ENCODE peak calls at places on chromosomes 7 and 10, in four cellular contexts. One of them, this sample, is unnamed.
A peak's percentile ranks its signal among the peaks of the same experiment; 100 is the strongest.

GRCh38 chr10:34854147-34854601 is 39.1 kb upstream of the PARD3 start:
- DNase-seq in stomach: no peak
- DNase-seq in B cell: no peak
- DNase-seq in foreskin keratinocyte: no peak
- DNase-seq in this sample: peak; percentile 60

GRCh38 chr7:151860771-151861170 is 16.1 kb downstream of the PRKAG2 start:
- DNase-seq in stomach: no peak
- DNase-seq in B cell: no peak
- DNase-seq in foreskin keratinocyte: no peak
- DNase-seq in this sample: no peak

GRCh38 chr7:57178768-57179139 is 46.5 kb upstream of the ZNF479 start:
- DNase-seq in stomach: no peak
- DNase-seq in B cell: no peak
- DNase-seq in foreskin keratinocyte: no peak
- DNase-seq in this sample: no peak

GRCh38 chr7:133572087-133572486 is 319.2 kb downstream of the EXOC4 start:
- DNase-seq in stomach: no peak
- DNase-seq in B cell: no peak
- DNase-seq in foreskin keratinocyte: peak; percentile 29
- DNase-seq in this sample: no peak

GRCh38 chr10:35803046-35803445 is 160.9 kb upstream of the FZD8 start:
- DNase-seq in stomach: no peak
- DNase-seq in B cell: no peak
- DNase-seq in foreskin keratinocyte: no peak
- DNase-seq in this sample: no peak

GRCh38 chr7:24955313-24955712 is 24.7 kb downstream of the OSBPL3 start:
- DNase-seq in stomach: no peak
- DNase-seq in B cell: no peak
- DNase-seq in foreskin keratinocyte: no peak
- DNase-seq in this sample: no peak

GRCh38 chr7:95596183-95597135 is at the start of gene PDK4:
- DNase-seq in stomach: peak; percentile 98
- DNase-seq in B cell: peak; percentile 58
- DNase-seq in foreskin keratinocyte: no peak
- DNase-seq in this sample: peak; percentile 11

GRCh38 chr10:108393111-108393510 is 1228.6 kb upstream of the SORCS1 start:
- DNase-seq in stomach: peak; percentile 74
- DNase-seq in B cell: no peak
- DNase-seq in foreskin keratinocyte: peak; percentile 8
- DNase-seq in this sample: peak; percentile 15

GRCh38 chr7:77266162-77266807 is 66.7 kb upstream of the FGL2 start:
- DNase-seq in stomach: no peak
- DNase-seq in B cell: no peak
- DNase-seq in foreskin keratinocyte: no peak
- DNase-seq in this sample: no peak

GRCh38 chr7:14687777-14688176 is 214.8 kb downstream of the DGKB start:
- DNase-seq in stomach: no peak
- DNase-seq in B cell: no peak
- DNase-seq in foreskin keratinocyte: no peak
- DNase-seq in this sample: no peak

GRCh38 chr7:99109108-99110051 is 34.5 kb downstream of the SMURF1 start:
- DNase-seq in stomach: no peak
- DNase-seq in B cell: peak; percentile 18
- DNase-seq in foreskin keratinocyte: no peak
- DNase-seq in this sample: peak; percentile 31

GRCh38 chr7:45244996-45245395 is 87.4 kb downstream of the RAMP3 start:
- DNase-seq in stomach: no peak
- DNase-seq in B cell: no peak
- DNase-seq in foreskin keratinocyte: no peak
- DNase-seq in this sample: no peak

GRCh38 chr10:22321156-22321711 is 335 bp downstream of the BMI1 start:
- DNase-seq in stomach: peak; percentile 57
- DNase-seq in B cell: peak; percentile 80
- DNase-seq in foreskin keratinocyte: peak; percentile 41
- DNase-seq in this sample: peak; percentile 63

GRCh38 chr10:97000487-97001182 is 168.5 kb downstream of the LCOR start:
- DNase-seq in stomach: no peak
- DNase-seq in B cell: no peak
- DNase-seq in foreskin keratinocyte: no peak
- DNase-seq in this sample: no peak

DNA sequence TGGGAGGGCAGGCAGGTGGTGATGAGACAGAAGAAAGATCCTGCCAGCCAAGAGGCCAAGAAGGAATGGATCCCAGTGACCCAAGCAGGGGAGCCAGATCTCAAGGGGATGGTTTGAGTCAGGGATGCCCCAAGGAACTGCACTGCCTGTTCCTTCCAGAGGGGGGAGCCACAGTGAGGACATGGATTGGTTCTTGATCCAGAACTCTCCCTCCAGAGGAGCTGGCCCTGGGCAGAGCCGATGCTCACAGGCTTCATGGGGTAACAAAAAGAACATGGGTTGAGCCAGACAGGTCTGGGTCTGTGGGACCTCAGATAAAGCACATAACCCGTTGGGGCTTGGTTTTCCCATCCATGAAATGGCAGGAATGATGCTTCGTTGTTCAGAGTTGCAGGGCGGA is 4.6 kb upstream of the DENND2A start:
- DNase-seq in stomach: no peak
- DNase-seq in B cell: no peak
- DNase-seq in foreskin keratinocyte: no peak
- DNase-seq in this sample: no peak
- TF ChIP-seq CTCF in stomach: no peak
- TF ChIP-seq CTCF in B cell: peak; percentile 34
- TF ChIP-seq CTCF in foreskin keratinocyte: peak; percentile 46
- TF ChIP-seq CTCF in this sample: peak; percentile 69

DNA sequence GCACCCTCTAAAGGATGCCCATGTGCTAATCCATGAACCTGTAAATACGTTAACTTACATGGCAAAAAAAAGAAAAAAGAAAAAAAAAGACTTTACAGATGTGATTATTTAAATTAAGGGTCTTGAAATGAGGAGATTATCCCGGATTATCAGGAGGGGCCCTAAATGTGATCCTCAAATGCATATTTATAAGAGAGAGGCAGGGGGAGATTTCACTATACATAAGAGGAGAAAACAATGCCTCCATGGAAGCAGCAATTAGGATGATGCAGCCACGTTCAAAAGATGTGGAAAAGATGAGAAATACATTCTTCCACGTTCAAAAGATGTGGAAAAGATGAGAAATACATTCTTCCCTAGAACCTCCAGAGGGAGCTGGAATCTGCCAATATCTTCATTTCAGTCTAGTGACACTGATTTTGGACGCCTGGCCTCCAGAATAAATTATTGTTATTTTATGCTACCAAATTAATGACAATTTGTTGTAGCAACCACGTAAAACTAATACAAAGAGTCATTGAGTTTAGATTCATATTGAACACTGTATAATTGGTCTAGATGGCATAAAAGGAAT is 328.4 kb upstream of the GNAI1 start:
- DNase-seq in stomach: no peak
- DNase-seq in B cell: no peak
- DNase-seq in foreskin keratinocyte: no peak
- DNase-seq in this sample: peak; percentile 32
- TF ChIP-seq CTCF in stomach: no peak
- TF ChIP-seq CTCF in B cell: no peak
- TF ChIP-seq CTCF in foreskin keratinocyte: peak; percentile 57
- TF ChIP-seq CTCF in this sample: peak; percentile 80

DNA sequence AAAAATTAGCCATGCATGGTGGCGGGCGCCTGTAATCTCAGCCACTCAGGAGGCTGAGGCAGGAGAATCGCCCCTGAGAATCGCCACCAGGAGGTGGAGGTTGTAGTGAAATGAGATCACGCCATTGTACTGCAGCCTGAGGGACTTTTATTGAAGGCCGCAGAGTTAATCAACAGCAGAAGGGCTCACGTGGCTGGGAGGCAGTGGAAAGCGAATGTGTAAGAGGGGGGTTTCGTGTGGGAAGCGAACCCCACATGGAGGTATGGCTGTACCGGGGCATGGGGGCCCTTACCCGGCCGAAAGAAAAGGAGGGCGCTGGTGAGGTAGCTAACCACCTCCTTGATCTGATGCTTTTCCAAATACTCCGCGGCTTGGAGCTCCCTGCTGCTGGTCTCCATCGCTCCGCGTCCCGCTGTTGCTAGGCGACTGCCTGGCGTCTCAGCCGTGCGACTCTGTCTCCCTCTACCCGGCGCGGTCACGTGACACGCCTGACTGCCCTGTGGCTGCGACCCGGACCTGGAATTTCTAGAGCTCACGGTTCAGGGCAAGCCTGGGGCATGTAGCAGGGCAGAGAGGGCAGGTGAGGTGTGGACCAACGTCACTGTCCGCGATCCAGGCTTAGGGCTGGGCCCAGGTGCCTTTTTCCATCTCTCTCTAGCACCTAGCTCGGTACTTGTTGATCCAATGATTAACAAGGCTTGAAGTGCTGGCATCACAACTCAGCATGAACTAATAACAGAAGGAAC is at the start of gene EFCAB10:
- DNase-seq in stomach: peak; percentile 70
- DNase-seq in B cell: peak; percentile 47
- DNase-seq in foreskin keratinocyte: peak; percentile 38
- DNase-seq in this sample: peak; percentile 54
- TF ChIP-seq CTCF in stomach: no peak
- TF ChIP-seq CTCF in B cell: no peak
- TF ChIP-seq CTCF in foreskin keratinocyte: no peak
- TF ChIP-seq CTCF in this sample: no peak

DNA sequence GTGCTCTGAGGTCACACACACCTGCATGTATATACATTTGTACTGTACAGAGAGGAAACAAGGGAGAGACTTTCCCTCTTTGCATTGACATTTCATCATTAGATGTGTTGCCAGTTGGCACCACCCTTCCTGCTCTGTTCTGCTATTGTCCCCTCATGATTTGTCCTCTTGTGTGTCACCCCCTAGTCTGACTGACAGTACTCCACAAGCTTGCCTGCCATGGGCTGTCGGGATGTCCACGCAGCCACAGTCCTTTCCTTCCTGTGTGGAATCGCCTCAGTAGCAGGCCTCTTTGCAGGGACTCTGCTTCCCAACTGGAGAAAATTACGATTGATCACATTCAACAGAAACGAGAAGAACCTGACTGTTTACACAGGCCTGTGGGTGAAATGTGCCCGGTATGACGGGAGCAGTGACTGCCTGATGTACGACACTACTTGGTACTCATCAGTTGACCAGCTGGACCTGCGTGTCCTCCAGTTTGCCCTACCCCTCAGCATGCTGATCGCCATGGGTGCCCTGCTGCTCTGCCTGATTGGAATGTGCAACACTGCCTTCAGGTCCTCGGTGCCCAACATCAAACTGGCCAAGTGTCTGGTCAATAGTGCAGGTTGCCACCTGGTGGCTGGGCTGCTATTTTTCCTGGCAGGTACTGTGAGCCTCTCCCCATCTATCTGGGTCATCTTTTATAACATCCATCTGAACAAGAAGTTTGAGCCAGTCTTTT is 9.4 kb downstream of the CLDN12 start:
- DNase-seq in stomach: peak; percentile 55
- DNase-seq in B cell: peak; percentile 16
- DNase-seq in foreskin keratinocyte: no peak
- DNase-seq in this sample: peak; percentile 6
- TF ChIP-seq CTCF in stomach: peak; percentile 37
- TF ChIP-seq CTCF in B cell: no peak
- TF ChIP-seq CTCF in foreskin keratinocyte: peak; percentile 55
- TF ChIP-seq CTCF in this sample: peak; percentile 70

DNA sequence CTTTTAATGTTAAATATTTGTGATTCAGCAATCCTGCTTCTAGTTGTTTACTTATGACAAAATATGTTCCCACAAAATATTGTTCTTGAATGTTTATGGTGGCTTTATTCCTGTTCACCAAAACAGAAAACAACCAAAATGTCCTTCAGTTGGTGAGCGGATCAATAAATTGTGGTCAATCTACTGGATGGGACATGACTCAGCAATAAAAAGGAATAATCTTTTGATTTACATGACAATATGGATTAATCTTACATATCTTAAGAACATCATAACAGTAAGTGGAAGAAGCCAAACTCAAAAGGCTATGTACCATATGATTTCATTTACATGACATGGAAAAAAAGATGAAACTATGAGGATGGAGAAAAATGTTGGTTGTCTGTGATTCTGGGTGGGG is 691.3 kb upstream of the GHITM start:
- DNase-seq in stomach: no peak
- DNase-seq in B cell: no peak
- DNase-seq in foreskin keratinocyte: no peak
- DNase-seq in this sample: no peak
- TF ChIP-seq CTCF in stomach: no peak
- TF ChIP-seq CTCF in B cell: no peak
- TF ChIP-seq CTCF in foreskin keratinocyte: no peak
- TF ChIP-seq CTCF in this sample: no peak

GRCh38 chr10:52066383-52066782 is 247.7 kb upstream of the DKK1 start:
- DNase-seq in stomach: no peak
- DNase-seq in B cell: no peak
- DNase-seq in foreskin keratinocyte: no peak
- DNase-seq in this sample: no peak
- TF ChIP-seq CTCF in stomach: no peak
- TF ChIP-seq CTCF in B cell: no peak
- TF ChIP-seq CTCF in foreskin keratinocyte: no peak
- TF ChIP-seq CTCF in this sample: peak; percentile 9

GRCh38 chr10:117763528-117763927 is 221.0 kb downstream of the EMX2 start:
- DNase-seq in stomach: no peak
- DNase-seq in B cell: no peak
- DNase-seq in foreskin keratinocyte: no peak
- DNase-seq in this sample: no peak

GRCh38 chr10:117762819-117763172 is 220.2 kb downstream of the EMX2 start:
- DNase-seq in stomach: no peak
- DNase-seq in B cell: no peak
- DNase-seq in foreskin keratinocyte: no peak
- DNase-seq in this sample: no peak

DNA sequence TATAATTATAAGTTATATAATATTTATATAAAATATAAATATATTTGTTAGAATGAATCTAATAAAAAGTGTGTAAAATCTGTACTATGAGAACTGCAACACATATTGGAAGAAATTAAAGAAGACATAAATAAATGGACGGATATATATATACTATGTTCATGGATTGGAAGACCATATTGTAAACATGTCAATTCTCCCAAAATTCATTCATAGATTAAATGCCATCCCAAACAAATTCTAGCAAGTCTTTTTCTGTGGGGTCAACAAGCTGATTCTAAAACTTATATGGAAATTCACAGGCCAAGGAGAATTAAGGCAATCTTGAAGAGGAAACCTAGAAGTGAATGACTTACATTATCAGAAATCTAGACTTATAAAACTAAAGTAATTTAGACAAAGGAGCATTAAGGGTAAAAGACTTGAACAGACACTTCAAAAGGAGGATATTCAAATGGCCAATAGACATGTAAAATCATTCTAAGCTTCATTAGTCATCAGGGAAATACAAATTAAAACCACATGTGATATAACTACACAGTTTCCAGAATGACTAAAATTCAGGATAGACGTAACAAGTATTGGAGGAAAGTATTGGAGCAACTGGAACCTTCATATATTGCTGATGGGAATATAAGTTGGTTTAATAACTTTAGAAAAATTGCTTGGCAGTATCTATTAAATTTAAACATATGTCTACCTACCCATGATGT is 225.9 kb downstream of the EMX2 start:
- DNase-seq in stomach: no peak
- DNase-seq in B cell: no peak
- DNase-seq in foreskin keratinocyte: no peak
- DNase-seq in this sample: no peak
- TF ChIP-seq CTCF in stomach: no peak
- TF ChIP-seq CTCF in B cell: no peak
- TF ChIP-seq CTCF in foreskin keratinocyte: no peak
- TF ChIP-seq CTCF in this sample: no peak